ENCODE peak calls at places on chromosomes 13 and 19, in five cellular contexts. E, P, W, H and Z are unnamed samples.

GRCh38 chr19:48218964-48219363 is 36.7 kb downstream of the CARD8 start:
- DNase-seq in P (no peak), H (no peak), E (no peak), W (no peak), Z (no peak)

GRCh38 chr19:55494172-55494761 is 6.0 kb downstream of the SSC5D start:
- DNase-seq in H (no peak), E (no peak), W (no peak), P (no peak), Z (no peak)

GRCh38 chr19:18057557-18057956 is 29.2 kb downstream of the IL12RB1 start:
- DNase-seq in W (no peak), E (no peak), H (no peak), P (no peak), Z (no peak)

GRCh38 chr13:97567510-97568243 is 133.7 kb downstream of the RAP2A start:
- DNase-seq in W (no peak), P (no peak), E (no peak), H (peak; percentile 63), Z (no peak)

GRCh38 chr19:47726467-47726866 is 13.2 kb downstream of the EHD2 start:
- DNase-seq in E (no peak), P (no peak), W (no peak), H (peak; percentile 62), Z (no peak)

GRCh38 chr13:64810701-64811258 is 2419.4 kb downstream of the PCDH9 start:
- DNase-seq in W (no peak), P (no peak), E (no peak), H (no peak), Z (no peak)

GRCh38 chr13:110138009-110138699 is 168.8 kb downstream of the COL4A1 start:
- DNase-seq in H (peak; percentile 73), W (no peak), P (peak; percentile 44), E (peak; percentile 56), Z (no peak)

GRCh38 chr13:81350056-81350455 is 1009.1 kb upstream of the SPRY2 start:
- DNase-seq in E (no peak), W (no peak), P (no peak), H (no peak), Z (no peak)

GRCh38 chr13:77374786-77375185 is 47.9 kb upstream of the MYCBP2 start:
- DNase-seq in W (no peak), P (no peak), H (no peak), E (no peak), Z (no peak)

GRCh38 chr19:38691938-38692457 is 44.5 kb downstream of the ACTN4 start:
- DNase-seq in W (peak; percentile 85), P (no peak), E (no peak), H (peak; percentile 55), Z (no peak)

GRCh38 chr13:75761373-75761772 is 125.2 kb downstream of the LMO7 start:
- DNase-seq in H (no peak), E (no peak), W (no peak), P (no peak), Z (no peak)

GRCh38 chr19:10299545-10300458 is 9.8 kb downstream of the ZGLP1 start:
- DNase-seq in W (no peak), H (no peak), E (no peak), P (no peak), Z (no peak)

GRCh38 chr19:46728693-46729339 is 11.9 kb upstream of the PRKD2 start:
- DNase-seq in W (no peak), E (peak; percentile 89), H (peak; percentile 69), P (peak; percentile 80), Z (no peak)

GRCh38 chr13:99215466-99215865 is 14.8 kb downstream of the UBAC2 start:
- DNase-seq in P (no peak), H (no peak), W (no peak), E (peak; percentile 69), Z (no peak)

GRCh38 chr19:10543420-10544241 is at the start of gene ATG4D:
- DNase-seq in H (peak; percentile 91), W (peak; percentile 88), P (peak; percentile 92), E (peak; percentile 84), Z (peak; percentile 88)

GRCh38 chr13:25232937-25233515 is 54.3 kb downstream of the MTMR6 start:
- DNase-seq in E (no peak), H (no peak), P (no peak), W (no peak), Z (no peak)

GRCh38 chr19:53333071-53333465 is 481 bp upstream of the ZNF845 start:
- DNase-seq in P (peak; percentile 65), E (peak; percentile 40), W (no peak), H (peak; percentile 35), Z (no peak)

GRCh38 chr13:83350569-83350968 is 531.7 kb downstream of the SLITRK1 start:
- DNase-seq in H (no peak), W (no peak), P (no peak), E (no peak), Z (no peak)

GRCh38 chr13:40318366-40318765 is 348.1 kb downstream of the FOXO1 start:
- DNase-seq in P (no peak), E (no peak), W (no peak), H (no peak), Z (no peak)

GRCh38 chr19:15863272-15863671 is 34.6 kb downstream of the CYP4F2 start:
- DNase-seq in E (no peak), W (no peak), P (no peak), H (no peak), Z (no peak)

GRCh38 chr13:40061466-40062450 is 406.3 kb downstream of the COG6 start:
- DNase-seq in P (no peak), H (no peak), W (no peak), E (no peak), Z (no peak)

GRCh38 chr13:95644611-95645052 is at the start of gene DZIP1:
- DNase-seq in E (no peak), P (peak; percentile 92), W (peak; percentile 83), H (peak; percentile 58), Z (no peak)

GRCh38 chr13:67443901-67444300 is 213.8 kb upstream of the PCDH9 start:
- DNase-seq in H (no peak), E (no peak), W (no peak), P (no peak), Z (no peak)

GRCh38 chr13:67440240-67440639 is 210.1 kb upstream of the PCDH9 start:
- DNase-seq in H (no peak), E (no peak), W (no peak), P (no peak), Z (no peak)

GRCh38 chr13:67439365-67439764 is 209.2 kb upstream of the PCDH9 start:
- DNase-seq in W (no peak), P (no peak), E (no peak), H (no peak), Z (no peak)

GRCh38 chr13:67437246-67437645 is 207.1 kb upstream of the PCDH9 start:
- DNase-seq in W (no peak), E (no peak), P (no peak), H (no peak), Z (no peak)

DNA sequence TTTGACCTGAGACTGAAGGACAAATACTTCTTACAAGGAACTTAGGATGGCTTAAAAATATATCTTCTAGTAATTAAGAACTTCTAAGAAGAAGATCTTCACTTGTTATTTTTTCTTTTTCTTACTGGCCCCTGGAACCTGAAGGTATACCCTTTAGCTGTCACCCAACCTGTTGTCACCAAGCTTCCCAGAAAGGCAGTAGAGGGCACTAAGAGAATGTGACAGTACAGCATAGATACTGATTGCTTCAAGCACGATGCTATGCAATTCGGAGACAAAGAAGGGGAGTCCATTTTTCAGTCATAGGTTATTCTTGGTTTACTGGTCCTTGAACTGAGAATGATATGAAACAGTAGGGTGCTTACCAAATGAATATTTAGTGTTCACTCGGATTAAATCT is 208.3 kb upstream of the PCDH9 start:
- DNase-seq in H (no peak), W (no peak), E (no peak), P (no peak), Z (no peak)
- TF ChIP-seq CTCF in H (no peak), W (peak; percentile 28), E (no peak), P (no peak), Z (no peak)

DNA sequence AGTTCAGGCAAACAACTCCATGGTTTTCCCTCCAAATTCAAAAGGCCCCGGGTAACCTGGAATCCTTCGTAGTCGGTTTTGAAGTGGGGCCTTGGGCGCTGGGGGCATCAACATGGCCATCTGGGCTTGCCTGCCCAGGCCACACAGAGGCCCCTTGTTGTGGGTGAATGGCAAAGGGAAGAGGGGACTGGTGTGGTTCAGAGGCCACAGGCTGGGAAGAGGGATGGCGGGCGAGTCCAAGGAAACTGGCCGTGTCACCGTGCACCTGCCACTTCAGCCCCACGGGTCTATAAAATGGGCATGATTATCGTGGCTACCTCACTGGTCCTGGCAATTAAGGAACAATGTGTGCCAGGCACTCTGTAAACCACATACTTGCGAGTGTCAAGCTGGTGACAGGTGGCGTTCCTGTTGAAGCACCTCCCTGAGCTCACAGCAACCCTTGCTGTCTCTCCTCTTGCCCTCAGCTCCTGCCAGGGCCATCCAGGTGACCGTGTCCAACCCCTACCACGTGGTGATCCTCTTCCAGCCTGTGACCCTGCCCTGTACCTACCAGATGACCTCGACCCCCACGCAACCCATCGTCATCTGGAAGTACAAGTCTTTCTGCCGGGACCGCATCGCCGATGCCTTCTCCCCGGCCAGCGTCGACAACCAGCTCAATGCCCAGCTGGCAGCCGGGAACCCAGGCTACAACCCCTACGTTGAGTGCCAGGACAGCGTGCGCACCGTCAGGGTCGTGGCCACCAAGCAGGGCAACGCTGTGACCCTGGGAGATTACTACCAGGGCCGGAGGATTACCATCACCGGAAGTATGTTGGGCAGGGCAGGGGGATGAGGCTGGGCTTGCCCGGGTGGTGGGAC is 1.3 kb downstream of the LSR start:
- DNase-seq in W (no peak), E (no peak), P (peak; percentile 7), H (peak; percentile 27), Z (peak; percentile 53)
- TF ChIP-seq CTCF in W (no peak), E (no peak), P (no peak), H (no peak), Z (no peak)

GRCh38 chr19:45589768-45590167 is 5.2 kb upstream of the OPA3 start:
- DNase-seq in H (no peak), W (no peak), E (no peak), P (no peak), Z (no peak)

GRCh38 chr19:45587873-45588272 is 3.3 kb upstream of the OPA3 start:
- DNase-seq in H (no peak), W (no peak), E (no peak), P (no peak), Z (no peak)

GRCh38 chr19:45585158-45585577 is 566 bp upstream of the OPA3 start:
- DNase-seq in P (no peak), E (no peak), H (no peak), W (no peak), Z (no peak)

GRCh38 chr19:45581576-45581975 is 3.0 kb downstream of the OPA3 start:
- DNase-seq in W (no peak), P (no peak), E (no peak), H (no peak), Z (no peak)

GRCh38 chr19:45584332-45585157 is at the start of gene OPA3:
- DNase-seq in P (peak; percentile 98), H (peak; percentile 100), E (peak; percentile 99), W (peak; percentile 99), Z (peak; percentile 98)
- TF ChIP-seq CTCF in P (no peak), H (no peak), E (no peak), W (no peak), Z (peak; percentile 59)

GRCh38 chr19:28207244-28207643 is 1005.7 kb downstream of the UQCRFS1 start:
- DNase-seq in P (no peak), H (no peak), E (no peak), W (no peak), Z (no peak)

GRCh38 chr19:28196961-28197360 is 1016.0 kb downstream of the UQCRFS1 start:
- DNase-seq in W (no peak), P (no peak), H (no peak), E (no peak), Z (no peak)

GRCh38 chr19:28199323-28199722 is 1013.6 kb downstream of the UQCRFS1 start:
- DNase-seq in P (no peak), H (no peak), E (no peak), W (no peak), Z (no peak)

GRCh38 chr19:28201462-28201943 is 1011.4 kb downstream of the UQCRFS1 start:
- DNase-seq in E (no peak), H (no peak), W (no peak), P (no peak), Z (no peak)
- TF ChIP-seq CTCF in E (no peak), H (no peak), W (no peak), P (no peak), Z (no peak)